ENCODE peak calls at places on chromosomes 7 and 10, in four cellular contexts. One of them, this sample, is unnamed.

GRCh38 chr10:124387078-124387874 is 31.4 kb downstream of the OAT start:
- DNase-seq in astrocyte of the spinal cord: no peak
- DNase-seq in testis: no peak
- DNase-seq in osteocyte: no peak
- DNase-seq in this sample: no peak

GRCh38 chr7:80827238-80827633 is 91.6 kb downstream of the SEMA3C start:
- DNase-seq in astrocyte of the spinal cord: no peak
- DNase-seq in testis: no peak
- DNase-seq in osteocyte: no peak
- DNase-seq in this sample: no peak

GRCh38 chr7:7673240-7673550 is 32.6 kb downstream of the UMAD1 start:
- DNase-seq in astrocyte of the spinal cord: no peak
- DNase-seq in testis: no peak
- DNase-seq in osteocyte: no peak
- DNase-seq in this sample: no peak

GRCh38 chr7:30688718-30689221 is 6.5 kb upstream of the CRHR2 start:
- DNase-seq in astrocyte of the spinal cord: no peak
- DNase-seq in testis: no peak
- DNase-seq in osteocyte: no peak
- DNase-seq in this sample: no peak

GRCh38 chr7:20785211-20786048 is 1.3 kb downstream of the SP8 start:
- DNase-seq in astrocyte of the spinal cord: no peak
- DNase-seq in testis: no peak
- DNase-seq in osteocyte: no peak
- DNase-seq in this sample: no peak

GRCh38 chr7:14717711-14718304 is 184.7 kb downstream of the DGKB start:
- DNase-seq in astrocyte of the spinal cord: peak; percentile 42
- DNase-seq in testis: no peak
- DNase-seq in osteocyte: no peak
- DNase-seq in this sample: peak; percentile 27

GRCh38 chr10:93160829-93161228 is 87.1 kb downstream of the CYP26A1 start:
- DNase-seq in astrocyte of the spinal cord: peak; percentile 81
- DNase-seq in testis: no peak
- DNase-seq in osteocyte: no peak
- DNase-seq in this sample: no peak

GRCh38 chr10:78194539-78195402 is 161.1 kb downstream of the RPS24 start:
- DNase-seq in astrocyte of the spinal cord: peak; percentile 17
- DNase-seq in testis: no peak
- DNase-seq in osteocyte: no peak
- DNase-seq in this sample: peak; percentile 81

GRCh38 chr10:110420401-110421193 is 77.1 kb upstream of the DUSP5 start:
- DNase-seq in astrocyte of the spinal cord: peak; percentile 63
- DNase-seq in testis: peak; percentile 44
- DNase-seq in osteocyte: no peak
- DNase-seq in this sample: no peak

GRCh38 chr10:33697016-33697415 is 362.5 kb upstream of the NRP1 start:
- DNase-seq in astrocyte of the spinal cord: no peak
- DNase-seq in testis: no peak
- DNase-seq in osteocyte: no peak
- DNase-seq in this sample: no peak

GRCh38 chr10:126256864-126257263 is 131.4 kb downstream of the ADAM12 start:
- DNase-seq in astrocyte of the spinal cord: no peak
- DNase-seq in testis: no peak
- DNase-seq in osteocyte: no peak
- DNase-seq in this sample: no peak

GRCh38 chr10:102927311-102928010 is 9.4 kb downstream of the CNNM2 start:
- DNase-seq in astrocyte of the spinal cord: no peak
- DNase-seq in testis: no peak
- DNase-seq in osteocyte: no peak
- DNase-seq in this sample: no peak

GRCh38 chr7:66145404-66145843 is 30.8 kb downstream of the CRCP start:
- DNase-seq in astrocyte of the spinal cord: no peak
- DNase-seq in testis: peak; percentile 68
- DNase-seq in osteocyte: no peak
- DNase-seq in this sample: no peak

GRCh38 chr10:7291487-7292113 is 119.2 kb downstream of the SFMBT2 start:
- DNase-seq in astrocyte of the spinal cord: peak; percentile 61
- DNase-seq in testis: no peak
- DNase-seq in osteocyte: no peak
- DNase-seq in this sample: no peak